ENCODE peak calls at places on chromosomes 5 and 9, in four cellular contexts. W is GM23338, K is K562, M is WTC11. P is an unnamed sample.

GRCh38 chr5:109865636-109866035 is 175.9 kb downstream of the MAN2A1 start:
- DNase-seq in W (no peak), K (no peak), M (no peak), P (peak)

GRCh38 chr5:122019936-122020590 is 58.0 kb downstream of the LOX start:
- DNase-seq in W (no peak), K (no peak), M (no peak), P (no peak)

GRCh38 chr5:151225475-151225874 is 1.6 kb upstream of the CCDC69 start:
- DNase-seq in W (peak), K (no peak), M (no peak), P (no peak)

GRCh38 chr9:105413486-105414068 is 34.3 kb upstream of the FSD1L start:
- DNase-seq in W (peak), K (no peak), M (no peak), P (no peak)

GRCh38 chr5:173760461-173761181 is 127.5 kb upstream of the CPEB4 start:
- DNase-seq in W (no peak), K (no peak), M (no peak), P (no peak)

GRCh38 chr5:8864053-8864452 is 681.8 kb downstream of the SEMA5A start:
- DNase-seq in W (peak), K (no peak), M (peak), P (peak)

GRCh38 chr5:57171818-57172465 is 1.9 kb upstream of the GPBP1 start:
- DNase-seq in W (no peak), K (no peak), M (no peak), P (no peak)

GRCh38 chr5:58999804-59000595 is 417.1 kb downstream of the RAB3C start:
- DNase-seq in W (peak), K (peak), M (peak), P (peak)

GRCh38 chr5:148342371-148343048 is 7.2 kb downstream of the SPINK9 start:
- DNase-seq in W (no peak), K (no peak), M (no peak), P (no peak)

GRCh38 chr5:22693125-22693524 is 160.0 kb downstream of the CDH12 start:
- DNase-seq in W (no peak), K (no peak), M (no peak), P (no peak)

GRCh38 chr5:159444441-159445082 is 114.3 kb upstream of the IL12B start:
- DNase-seq in W (peak), K (no peak), M (no peak), P (no peak)

GRCh38 chr9:34570422-34571179 is 18.9 kb downstream of the CNTFR start:
- DNase-seq in W (no peak), K (no peak), M (no peak), P (no peak)

GRCh38 chr9:96483197-96483596 is 33.2 kb downstream of the HABP4 start:
- DNase-seq in W (no peak), K (no peak), M (no peak), P (no peak)

GRCh38 chr9:115143689-115144088 is 25.7 kb upstream of the TNC start:
- DNase-seq in W (no peak), K (no peak), M (no peak), P (no peak)

GRCh38 chr5:159005062-159005461 is 94.7 kb downstream of the EBF1 start:
- DNase-seq in W (no peak), K (no peak), M (no peak), P (no peak)

GRCh38 chr5:9716838-9717281 is 86.7 kb upstream of the TAS2R1 start:
- DNase-seq in W (no peak), K (no peak), M (no peak), P (no peak)

GRCh38 chr9:125649315-125649714 is 57.7 kb downstream of the MAPKAP1 start:
- DNase-seq in W (no peak), K (no peak), M (no peak), P (no peak)

GRCh38 chr9:128629136-128629535 is 27.5 kb downstream of the DYNC2I2 start:
- DNase-seq in W (no peak), K (no peak), M (no peak), P (no peak)

GRCh38 chr5:179805070-179805528 is 1.6 kb downstream of the MGAT4B start:
- DNase-seq in W (no peak), K (no peak), M (no peak), P (no peak)

GRCh38 chr5:53542917-53543316 is 17.5 kb upstream of the NDUFS4 start:
- DNase-seq in W (no peak), K (no peak), M (no peak), P (no peak)

GRCh38 chr9:127496974-127497373 is 45.7 kb downstream of the LRSAM1 start:
- DNase-seq in W (no peak), K (no peak), M (no peak), P (no peak)

GRCh38 chr9:100587375-100587774 is 9.5 kb downstream of the CAVIN4 start:
- DNase-seq in W (no peak), K (no peak), M (no peak), P (no peak)

GRCh38 chr9:15229475-15229874 is 77.5 kb downstream of the TTC39B start:
- DNase-seq in W (no peak), K (no peak), M (no peak), P (no peak)

GRCh38 chr5:94433393-94434149 is 184.8 kb downstream of the KIAA0825 start:
- DNase-seq in W (no peak), K (no peak), M (no peak), P (no peak)

GRCh38 chr9:15306068-15306756 is 804 bp downstream of the TTC39B start:
- DNase-seq in W (peak), K (no peak), M (peak), P (peak)

GRCh38 chr5:136811551-136811950 is 446.2 kb upstream of the TRPC7 start:
- DNase-seq in W (no peak), K (no peak), M (no peak), P (no peak)

GRCh38 chr9:116144038-116144437 is 9.6 kb upstream of the PAPPA start:
- DNase-seq in W (no peak), K (no peak), M (no peak), P (no peak)

GRCh38 chr5:109486200-109486804 is 76.5 kb upstream of the PJA2 start:
- DNase-seq in W (no peak), K (no peak), M (no peak), P (no peak)

GRCh38 chr5:32283539-32284377 is 29.0 kb downstream of the MTMR12 start:
- DNase-seq in W (no peak), K (no peak), M (no peak), P (no peak)

GRCh38 chr9:115369322-115369957 is 251.5 kb upstream of the TNC start:
- DNase-seq in W (no peak), K (no peak), M (no peak), P (no peak)

GRCh38 chr5:140548791-140549190 is 1.3 kb downstream of the EIF4EBP3 start:
- DNase-seq in W (peak), K (no peak), M (no peak), P (no peak)

GRCh38 chr9:72524820-72525539 is 3.6 kb downstream of the TMC1 start:
- DNase-seq in W (peak), K (no peak), M (no peak), P (no peak)
- TF ChIP-seq CREB1 in W (no peak), K (no peak), M (no peak), P (no peak)

GRCh38 chr5:143878430-143878829 is 66.5 kb downstream of the HMHB1 start:
- DNase-seq in W (no peak), K (no peak), M (no peak), P (no peak)

GRCh38 chr5:143886621-143887301 is 74.8 kb downstream of the HMHB1 start:
- DNase-seq in W (no peak), K (no peak), M (no peak), P (no peak)

GRCh38 chr5:143879646-143880045 is 67.7 kb downstream of the HMHB1 start:
- DNase-seq in W (no peak), K (no peak), M (no peak), P (no peak)

GRCh38 chr5:143880178-143880577 is 68.2 kb downstream of the HMHB1 start:
- DNase-seq in W (no peak), K (no peak), M (no peak), P (no peak)

DNA sequence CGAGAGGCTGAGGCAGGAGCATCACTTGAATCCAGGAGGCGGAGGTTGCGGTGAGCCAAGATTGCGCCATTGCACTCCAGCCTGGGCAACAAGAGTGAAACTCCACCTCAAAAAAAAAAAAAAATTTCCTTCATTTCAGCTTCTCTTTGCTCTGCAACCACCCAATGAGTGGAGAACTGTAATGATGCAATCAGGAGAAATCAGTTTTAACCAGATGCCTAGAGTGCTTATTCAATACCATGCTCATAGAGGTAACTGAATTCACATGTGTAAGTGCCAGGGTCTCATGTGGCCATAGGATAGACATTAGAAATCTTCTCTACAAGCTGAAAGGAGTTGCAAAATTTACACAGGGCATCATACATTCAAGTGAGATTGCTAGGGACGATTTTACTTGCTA is 70.6 kb downstream of the HMHB1 start:
- DNase-seq in W (no peak), K (no peak), M (no peak), P (no peak)
- TF ChIP-seq CREB1 in W (no peak), K (no peak), M (no peak), P (no peak)

DNA sequence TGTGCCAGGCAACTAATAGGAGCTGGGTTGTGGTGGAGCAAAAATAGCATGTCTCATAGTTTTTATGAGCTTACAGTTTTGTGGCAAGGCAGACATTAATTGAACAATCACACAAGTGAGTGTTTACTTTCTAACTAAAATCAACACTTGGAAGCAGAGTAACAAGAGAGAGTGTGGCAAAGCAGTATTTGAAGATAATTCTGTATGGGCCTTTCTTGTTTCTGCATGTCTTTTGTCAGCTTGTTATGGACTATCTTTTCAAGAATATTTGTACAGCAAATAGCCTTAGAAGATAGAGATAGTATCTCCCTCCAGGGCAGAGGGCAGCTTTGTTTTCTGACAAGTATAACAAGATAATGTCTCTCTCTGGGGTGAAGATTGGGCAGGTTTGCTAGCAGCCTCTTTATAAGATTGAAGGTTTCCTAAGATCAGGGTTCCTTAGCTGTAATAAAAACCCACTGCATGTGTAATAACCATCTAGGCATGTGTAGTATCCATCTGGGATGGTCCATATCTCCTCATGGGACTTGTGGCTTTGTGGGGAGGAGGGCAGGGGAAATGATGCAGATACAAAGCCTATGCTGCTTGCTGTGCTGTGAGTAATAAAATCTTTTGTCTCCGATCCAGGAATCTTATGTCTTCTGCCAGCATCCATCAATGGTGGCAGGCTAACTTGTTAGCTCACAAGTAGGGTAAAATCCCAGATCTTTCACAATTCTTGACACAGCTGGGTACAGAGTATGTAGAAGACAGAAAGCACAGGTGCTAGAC is 479.9 kb downstream of the KDM4C start:
- DNase-seq in W (no peak), K (no peak), M (no peak), P (no peak)
- TF ChIP-seq CREB1 in W (no peak), K (no peak), M (no peak), P (no peak)

DNA sequence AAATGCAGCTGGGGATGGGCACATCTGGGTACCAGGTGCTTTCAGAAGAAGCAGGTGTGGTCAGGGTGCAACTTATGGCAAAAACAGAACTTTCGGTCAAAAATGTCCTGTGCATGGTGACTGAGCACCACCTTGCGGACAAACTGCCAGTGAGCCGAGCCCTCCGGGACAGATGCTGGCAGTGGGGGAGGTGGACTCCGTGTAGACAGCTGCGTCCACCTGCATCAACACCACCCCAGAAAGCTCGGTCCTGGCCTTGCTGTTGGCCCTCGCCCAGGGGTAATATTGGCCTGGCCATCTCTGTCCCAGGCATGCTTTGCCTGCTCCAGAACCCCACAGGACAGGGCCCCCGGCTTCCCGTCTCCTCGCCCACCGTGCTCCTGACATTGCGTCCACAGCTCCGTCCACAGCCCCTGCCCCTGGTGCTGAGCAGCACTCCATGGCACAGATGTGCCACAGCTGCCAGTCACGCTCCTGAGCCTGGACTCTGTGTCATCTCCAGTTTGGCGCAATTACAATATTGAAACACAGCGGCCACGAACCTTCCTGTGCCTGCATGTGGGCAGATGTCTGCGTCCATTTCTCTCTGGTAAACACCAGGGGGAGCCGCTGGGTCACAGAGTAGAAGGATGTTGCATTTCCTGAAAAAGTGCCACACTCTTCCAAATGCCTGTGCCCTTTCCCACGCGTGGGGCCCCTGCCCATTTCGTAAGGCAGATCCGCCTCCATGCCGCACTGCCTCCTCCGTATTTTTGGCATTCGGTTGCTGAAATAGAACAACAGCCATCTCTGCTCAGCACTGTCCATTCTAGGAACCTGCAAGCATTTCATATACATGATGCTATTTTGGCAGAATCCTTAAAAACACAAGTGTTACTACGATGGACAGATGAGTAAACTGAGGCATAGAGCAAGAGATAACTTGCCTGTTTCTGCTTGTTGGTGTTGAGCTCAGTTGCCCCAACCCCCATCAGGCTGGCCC is 33.4 kb upstream of the SLC6A19 start:
- DNase-seq in W (peak), K (peak), M (peak), P (no peak)
- TF ChIP-seq CREB1 in W (no peak), K (no peak), M (no peak), P (no peak)

DNA sequence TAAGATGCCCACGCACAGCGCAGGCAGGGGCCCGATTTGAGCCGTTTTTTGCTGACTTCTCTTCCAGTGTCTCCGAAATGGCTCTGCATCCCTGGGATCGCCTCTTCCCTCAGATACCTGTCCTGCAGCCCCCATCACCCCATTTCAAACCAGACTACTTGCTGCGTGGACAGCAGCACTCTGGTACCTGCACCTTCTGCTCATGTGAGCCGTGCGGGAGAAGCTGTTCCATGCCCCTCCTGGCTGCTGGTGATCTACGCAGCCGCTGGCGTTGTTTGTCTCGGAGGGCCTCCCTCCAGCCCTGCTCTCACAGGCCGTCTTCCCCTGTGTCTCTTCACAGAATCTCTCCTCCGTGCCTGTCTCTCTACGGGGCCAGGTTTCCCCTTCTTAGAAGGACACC is 13.4 kb downstream of the CEP72 start:
- DNase-seq in W (no peak), K (no peak), M (no peak), P (no peak)
- TF ChIP-seq CREB1 in W (no peak), K (no peak), M (no peak), P (no peak)

DNA sequence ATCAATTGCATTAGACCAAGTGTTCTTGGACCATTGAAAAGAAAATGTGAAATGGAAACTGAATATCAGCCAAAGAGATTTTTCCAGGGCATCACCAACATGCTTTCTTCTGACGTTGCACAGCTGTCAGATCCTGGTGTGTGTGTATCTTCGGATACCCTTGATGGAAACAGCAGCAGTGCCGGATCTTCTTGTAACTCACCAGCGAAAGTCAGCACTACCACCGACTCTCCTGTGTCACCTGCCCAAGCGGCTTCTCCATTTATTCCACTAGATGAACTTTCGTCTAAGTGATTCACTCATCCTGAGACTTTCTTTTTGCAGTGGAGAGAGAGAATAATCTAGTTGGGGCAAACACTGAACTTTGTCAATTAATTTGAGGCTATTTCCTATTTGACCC is 75.7 kb downstream of the PIP5K1B start:
- DNase-seq in W (no peak), K (no peak), M (no peak), P (no peak)
- TF ChIP-seq CREB1 in W (no peak), K (no peak), M (no peak), P (no peak)

GRCh38 chr5:168819004-168819626 is 239.9 kb upstream of the PANK3 start:
- DNase-seq in W (no peak), K (no peak), M (no peak), P (no peak)

GRCh38 chr5:168820776-168821302 is 241.7 kb upstream of the PANK3 start:
- DNase-seq in W (no peak), K (no peak), M (no peak), P (no peak)

GRCh38 chr5:168822248-168822744 is 243.1 kb upstream of the PANK3 start:
- DNase-seq in W (no peak), K (no peak), M (no peak), P (no peak)

GRCh38 chr5:168822745-168823281 is 243.6 kb upstream of the PANK3 start:
- DNase-seq in W (no peak), K (no peak), M (no peak), P (no peak)

GRCh38 chr5:168818586-168818985 is 239.4 kb upstream of the PANK3 start:
- DNase-seq in W (no peak), K (no peak), M (no peak), P (no peak)
- TF ChIP-seq CREB1 in W (no peak), K (no peak), M (no peak), P (no peak)

DNA sequence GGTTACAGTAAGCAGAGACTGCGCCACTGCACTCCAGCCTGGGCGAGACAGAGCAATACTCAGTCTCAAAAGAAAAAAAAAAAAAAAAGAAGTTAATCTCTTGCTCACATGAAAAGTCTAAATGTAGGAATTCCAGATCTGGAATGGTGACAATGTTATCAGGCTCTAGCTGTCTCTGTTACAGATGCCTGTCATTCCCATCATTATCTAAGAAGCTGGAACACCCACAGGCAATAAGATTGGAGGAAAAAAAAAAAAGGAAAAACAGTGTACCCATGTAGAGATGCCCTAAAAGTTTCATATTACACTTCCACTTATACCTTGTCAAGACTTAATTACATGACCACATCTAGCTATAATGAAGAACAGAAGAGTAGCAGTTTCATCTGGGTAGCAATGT is 38.2 kb downstream of the PTBP3 start:
- DNase-seq in W (no peak), K (no peak), M (no peak), P (no peak)
- TF ChIP-seq CREB1 in W (no peak), K (no peak), M (no peak), P (no peak)

GRCh38 chr5:135569755-135570452 is 8.9 kb downstream of the CXCL14 start:
- DNase-seq in W (peak), K (peak), M (peak), P (peak)
- TF ChIP-seq CREB1 in W (no peak), K (no peak), M (no peak), P (peak)

P was measured in H1.